ENCODE peak calls at places on chromosomes 3 and 15, in ten cellular contexts. A is MCF 10A; W is stimulated activated naive B cell treated with anti-CD40 and anti-IgM and Interleukin-4, amounts not matched to agents 10 μg/mL and 1 μg/mL and 100 μg/mL, for 72 hours; R is neural crest cell; X is psoas muscle; V is NCI-H1417; H is naive thymus-derived CD8-positive, alpha-beta T cell; Y is DMS153; T is NCI-H748 treated with DMSO at 0.1 percent for 48 hours; K is right cardiac atrium. P is an unnamed sample.

GRCh38 chr3:23664459-23664858 is 141.3 kb upstream of the UBE2E1 start:
- DNase-seq in Y (no peak), W (no peak), A (no peak), V (no peak), X (no peak), T (no peak), K (no peak), R (no peak), H (no peak), P (no peak)

GRCh38 chr3:45252833-45253232 is 26.7 kb upstream of the TMEM158 start:
- DNase-seq in W (no peak), H (no peak), T (no peak), Y (no peak), K (no peak), A (no peak), R (no peak), V (no peak), X (no peak), P (no peak)

GRCh38 chr15:89820651-89821611 is 6.3 kb upstream of the ANPEP start:
- DNase-seq in R (no peak), Y (no peak), H (no peak), A (peak; percentile 88), T (no peak), W (no peak), K (no peak), V (no peak), X (no peak), P (no peak)

GRCh38 chr3:158347966-158348365 is 223.0 kb upstream of the MLF1 start:
- DNase-seq in K (no peak), W (no peak), R (no peak), H (no peak), Y (no peak), X (no peak), A (no peak), V (no peak), T (no peak), P (no peak)

GRCh38 chr3:122559906-122560305 is 4.2 kb downstream of the PARP9 start:
- DNase-seq in R (no peak), X (no peak), T (no peak), K (no peak), A (no peak), Y (no peak), W (no peak), V (no peak), H (no peak), P (no peak)

GRCh38 chr3:100358413-100358812 is 23.9 kb downstream of the NIT2 start:
- DNase-seq in X (no peak), A (no peak), V (no peak), H (no peak), R (no peak), K (no peak), Y (no peak), T (no peak), W (no peak), P (no peak)

GRCh38 chr15:70013647-70014310 is 83.9 kb downstream of the TLE3 start:
- DNase-seq in A (no peak), V (peak; percentile 74), W (no peak), K (no peak), H (no peak), T (no peak), Y (no peak), X (no peak), R (no peak), P (peak; percentile 85)

GRCh38 chr15:68687136-68687735 is 108.4 kb downstream of the CORO2B start:
- DNase-seq in Y (no peak), W (no peak), A (no peak), R (no peak), V (no peak), T (no peak), X (no peak), K (no peak), H (no peak), P (no peak)

GRCh38 chr15:55799287-55800212 is 56.6 kb upstream of the PRTG start:
- DNase-seq in R (peak; percentile 87), W (peak; percentile 11), V (peak; percentile 63), H (no peak), A (peak; percentile 71), X (no peak), T (peak; percentile 10), Y (no peak), K (no peak), P (peak; percentile 94)

GRCh38 chr3:111895079-111895478 is 36.0 kb downstream of the PHLDB2 start:
- DNase-seq in W (no peak), T (peak; percentile 16), K (no peak), A (peak; percentile 63), V (no peak), R (no peak), X (no peak), Y (peak; percentile 38), H (no peak), P (peak; percentile 38)

GRCh38 chr3:12423918-12424634 is 60.2 kb upstream of the TSEN2 start:
- DNase-seq in A (peak; percentile 20), T (no peak), Y (no peak), W (no peak), H (no peak), V (no peak), K (peak; percentile 58), X (no peak), R (no peak), P (no peak)

GRCh38 chr3:189803254-189803653 is 172.1 kb downstream of the TP63 start:
- DNase-seq in A (no peak), H (no peak), T (no peak), W (no peak), K (no peak), R (no peak), Y (no peak), X (no peak), V (peak; percentile 28), P (no peak)

GRCh38 chr3:127458698-127459097 is 131.8 kb downstream of the TPRA1 start:
- DNase-seq in K (no peak), V (no peak), T (no peak), H (peak; percentile 6), W (no peak), A (no peak), R (peak; percentile 92), Y (no peak), X (no peak), P (peak; percentile 95)

GRCh38 chr3:114585687-114586086 is 291.9 kb downstream of the TIGIT start:
- DNase-seq in W (no peak), R (no peak), V (no peak), Y (no peak), H (no peak), X (no peak), K (no peak), T (no peak), A (no peak), P (no peak)

GRCh38 chr3:49841806-49842205 is 14.6 kb downstream of the TRAIP start:
- DNase-seq in H (no peak), A (no peak), W (no peak), K (no peak), X (no peak), V (no peak), Y (no peak), T (no peak), R (no peak), P (no peak)

GRCh38 chr3:119311191-119311925 is 17.2 kb downstream of the ARHGAP31 start:
- DNase-seq in W (no peak), Y (no peak), X (no peak), A (peak; percentile 65), K (no peak), H (no peak), T (no peak), V (no peak), R (no peak), P (no peak)

GRCh38 chr3:57100046-57100695 is 39.7 kb downstream of the SPATA12 start:
- DNase-seq in A (peak; percentile 83), T (peak; percentile 5), H (peak; percentile 49), X (peak; percentile 32), K (no peak), R (peak; percentile 79), Y (no peak), V (peak; percentile 34), W (peak; percentile 27), P (peak; percentile 90)

GRCh38 chr3:20857636-20858035 is 671.6 kb upstream of the SGO1 start:
- DNase-seq in Y (no peak), W (no peak), K (no peak), T (no peak), R (no peak), H (no peak), A (no peak), X (no peak), V (no peak), P (no peak)